ENCODE peak calls at places on chromosome 16, in seven cellular contexts. Q is transverse colon; L is stimulated activated naive CD4-positive, alpha-beta T cell; W is LoVo; X is NCI-H774; D is fibroblast of mammary gland; A is NCI-H2029. J is an unnamed sample.

GRCh38 chr16:89248196-89249005 is 30.9 kb downstream of the ZNF778 start:
- DNase-seq in L (no peak), A (no peak), D (no peak), X (no peak), Q (no peak), W (no peak), J (no peak)

GRCh38 chr16:55470533-55471371 is 8.2 kb upstream of the MMP2 start:
- DNase-seq in D (peak), X (no peak), W (peak), A (no peak), L (no peak), Q (no peak), J (no peak)

GRCh38 chr16:8403978-8404738 is 186.2 kb downstream of the TMEM114 start:
- DNase-seq in Q (no peak), L (no peak), X (no peak), A (no peak), D (no peak), W (no peak), J (no peak)

GRCh38 chr16:11669380-11670146 is 1.3 kb downstream of the SNN start:
- DNase-seq in W (no peak), A (no peak), X (no peak), Q (peak), D (peak), L (no peak), J (no peak)

GRCh38 chr16:84266451-84266850 is 26.6 kb upstream of the KCNG4 start:
- DNase-seq in L (no peak), W (peak), D (peak), A (no peak), Q (peak), X (peak), J (peak)

GRCh38 chr16:28880955-28881354 is 2.7 kb downstream of the ATP2A1 start:
- DNase-seq in D (no peak), X (no peak), W (no peak), A (no peak), Q (no peak), L (no peak), J (no peak)

GRCh38 chr16:57704011-57704904 is 9.7 kb downstream of the DRC7 start:
- DNase-seq in W (no peak), X (no peak), L (no peak), Q (no peak), D (no peak), A (no peak), J (no peak)

GRCh38 chr16:87487361-87487924 is 5.4 kb downstream of the ZCCHC14 start:
- DNase-seq in W (peak), D (no peak), X (peak), L (no peak), Q (peak), A (peak), J (peak)

GRCh38 chr16:85220125-85220839 is 108.0 kb upstream of the CIBAR2 start:
- DNase-seq in D (peak), X (peak), A (peak), L (no peak), Q (peak), W (no peak), J (no peak)

GRCh38 chr16:380837-381787 is 666 bp downstream of the PGAP6 start:
- DNase-seq in A (no peak), Q (no peak), D (no peak), X (no peak), W (no peak), L (peak), J (no peak)

GRCh38 chr16:81625544-81626152 is 153.4 kb upstream of the PLCG2 start:
- DNase-seq in A (no peak), L (no peak), X (no peak), W (no peak), Q (peak), D (peak), J (no peak)

GRCh38 chr16:81697321-81697885 is 81.7 kb upstream of the PLCG2 start:
- DNase-seq in D (peak), Q (peak), L (peak), W (no peak), X (no peak), A (no peak), J (peak)

GRCh38 chr16:4384497-4384896 is 12.8 kb downstream of the VASN start:
- DNase-seq in L (no peak), X (no peak), D (peak), W (no peak), Q (no peak), A (no peak), J (no peak)

GRCh38 chr16:88464447-88465318 is 11.6 kb downstream of the ZFPM1 start:
- DNase-seq in A (no peak), D (no peak), Q (no peak), X (no peak), L (no peak), W (no peak), J (no peak)

GRCh38 chr16:11852092-11852809 is 909 bp upstream of the RSL1D1 start:
- DNase-seq in L (no peak), A (peak), W (peak), Q (no peak), X (no peak), D (peak), J (peak)

GRCh38 chr16:82917886-82918595 is 291.3 kb downstream of the CDH13 start:
- DNase-seq in X (no peak), L (no peak), W (no peak), Q (no peak), A (no peak), D (no peak), J (no peak)

GRCh38 chr16:57469046-57469445 is 6.6 kb downstream of the POLR2C start:
- DNase-seq in X (no peak), W (no peak), D (no peak), A (no peak), L (no peak), Q (no peak), J (no peak)

GRCh38 chr16:11329080-11329491 is 16.2 kb upstream of the RMI2 start:
- DNase-seq in D (peak), W (no peak), Q (no peak), L (no peak), A (no peak), X (no peak), J (no peak)

GRCh38 chr16:49431591-49432290 is 58.1 kb downstream of the C16orf78 start:
- DNase-seq in A (no peak), W (no peak), X (no peak), D (no peak), L (no peak), Q (no peak), J (no peak)

GRCh38 chr16:56847173-56847948 is 17.6 kb upstream of the SLC12A3 start:
- DNase-seq in L (peak), A (no peak), D (peak), W (no peak), Q (no peak), X (no peak), J (no peak)

GRCh38 chr16:78259883-78260282 is 160.4 kb downstream of the WWOX start:
- DNase-seq in X (no peak), W (no peak), A (no peak), L (no peak), Q (no peak), D (no peak), J (no peak)

GRCh38 chr16:3793161-3793576 is 75.8 kb upstream of the TRAP1 start:
- DNase-seq in A (no peak), Q (no peak), L (no peak), D (peak), X (no peak), W (no peak), J (no peak)

GRCh38 chr16:48609453-48610023 is 442 bp downstream of the N4BP1 start:
- DNase-seq in W (peak), Q (peak), A (peak), D (peak), X (peak), L (peak), J (peak)

GRCh38 chr16:82773018-82773417 is 146.2 kb downstream of the CDH13 start:
- DNase-seq in A (no peak), Q (no peak), L (no peak), D (no peak), X (no peak), W (no peak), J (no peak)

GRCh38 chr16:4262303-4262835 is 10.5 kb downstream of the TFAP4 start:
- DNase-seq in W (no peak), A (no peak), Q (no peak), X (no peak), D (no peak), L (no peak), J (no peak)